ENCODE peak calls at places on chromosome 7, in ten cellular contexts. E is sigmoid colon, N is stomach, F is A549, V is suprapubic skin, S is HepG2, P is transverse colon, O is tibial nerve, L is esophagus muscularis mucosa, I is K562. J is an unnamed sample.

GRCh38 chr7:69403169-69403568 is 195.1 kb upstream of the AUTS2 start:
- DNase-seq in L (no peak), O (no peak), I (no peak), P (no peak), N (no peak), S (no peak), E (no peak), V (peak), F (no peak), J (no peak)

GRCh38 chr7:30994206-30995100 is 30.7 kb downstream of the GHRHR start:
- DNase-seq in N (no peak), F (no peak), O (no peak), I (no peak), P (no peak), L (no peak), E (no peak), V (no peak), S (no peak), J (no peak)

GRCh38 chr7:123480107-123480506 is 54.3 kb downstream of the IQUB start:
- DNase-seq in P (no peak), O (no peak), E (no peak), F (no peak), S (no peak), I (no peak), N (no peak), L (no peak), V (no peak), J (no peak)

GRCh38 chr7:2279873-2280272 is 34.4 kb downstream of the SNX8 start:
- DNase-seq in F (no peak), I (no peak), P (no peak), S (no peak), E (no peak), L (no peak), O (no peak), N (no peak), V (no peak), J (no peak)

GRCh38 chr7:39952791-39953190 is 2.7 kb downstream of the CDK13 start:
- DNase-seq in O (no peak), N (no peak), I (no peak), L (no peak), F (no peak), E (no peak), V (no peak), P (no peak), S (no peak), J (no peak)

GRCh38 chr7:36944843-36945242 is 220.5 kb upstream of the AOAH start:
- DNase-seq in P (no peak), O (no peak), N (no peak), S (no peak), V (no peak), L (no peak), F (no peak), E (no peak), I (no peak), J (no peak)

GRCh38 chr7:157136372-157136771 is 2.4 kb upstream of the UBE3C start:
- DNase-seq in S (peak), P (no peak), F (peak), E (no peak), O (no peak), N (no peak), L (no peak), I (no peak), V (no peak), J (no peak)

GRCh38 chr7:142348100-142348499 is 90.2 kb upstream of the PRSS58 start:
- DNase-seq in V (no peak), P (no peak), I (no peak), F (no peak), O (no peak), S (no peak), E (no peak), L (peak), N (no peak), J (no peak)

GRCh38 chr7:2037805-2038635 is 194.7 kb downstream of the MAD1L1 start:
- DNase-seq in E (peak), V (peak), F (no peak), I (no peak), O (no peak), S (no peak), N (peak), P (no peak), L (no peak), J (peak)

GRCh38 chr7:147915781-147916180 is 674.8 kb upstream of the C7orf33 start:
- DNase-seq in N (no peak), V (no peak), S (no peak), O (no peak), E (no peak), P (no peak), L (no peak), I (no peak), F (no peak), J (no peak)

GRCh38 chr7:36985866-36986402 is 261.6 kb upstream of the AOAH start:
- DNase-seq in O (no peak), I (no peak), N (no peak), E (no peak), V (no peak), P (no peak), F (no peak), S (no peak), L (no peak), J (no peak)

GRCh38 chr7:143477501-143478150 is at the start of gene TAS2R41:
- DNase-seq in E (no peak), P (peak), I (no peak), F (no peak), N (no peak), O (no peak), L (no peak), S (no peak), V (no peak), J (no peak)

GRCh38 chr7:122306320-122307227 is 2.0 kb upstream of the FEZF1 start:
- DNase-seq in S (no peak), P (no peak), F (no peak), L (no peak), O (no peak), N (no peak), E (no peak), I (no peak), V (no peak), J (no peak)

GRCh38 chr7:901388-902154 is 25.2 kb downstream of the GET4 start:
- DNase-seq in E (peak), L (peak), P (peak), V (no peak), I (peak), S (peak), N (peak), O (peak), F (peak), J (peak)

GRCh38 chr7:136386876-136387275 is 409.7 kb upstream of the MTPN start:
- DNase-seq in I (no peak), O (no peak), F (no peak), V (no peak), E (no peak), L (no peak), P (no peak), N (no peak), S (no peak), J (no peak)

GRCh38 chr7:100799037-100799896 is 28.1 kb downstream of the EPHB4 start:
- DNase-seq in L (peak), E (peak), O (peak), P (peak), F (peak), V (peak), N (peak), S (peak), I (peak), J (peak)

GRCh38 chr7:116805100-116805544 is 57.3 kb upstream of the CAPZA2 start:
- DNase-seq in E (no peak), I (no peak), N (no peak), O (no peak), L (no peak), S (peak), V (no peak), P (no peak), F (no peak), J (no peak)

GRCh38 chr7:15684834-15685233 is 1.6 kb downstream of the MEOX2 start:
- DNase-seq in S (no peak), N (no peak), V (no peak), L (no peak), F (no peak), E (no peak), I (no peak), P (no peak), O (no peak), J (no peak)

GRCh38 chr7:32256376-32256775 is 186.2 kb upstream of the PDE1C start:
- DNase-seq in I (no peak), N (no peak), L (no peak), V (no peak), P (no peak), F (no peak), E (no peak), O (no peak), S (no peak), J (no peak)

GRCh38 chr7:17921891-17922416 is 18.3 kb downstream of the SNX13 start:
- DNase-seq in V (no peak), L (no peak), N (no peak), I (no peak), S (no peak), F (no peak), O (no peak), E (no peak), P (no peak), J (no peak)

GRCh38 chr7:42831051-42831952 is 80.6 kb downstream of the C7orf25 start:
- DNase-seq in E (peak), S (peak), I (no peak), F (no peak), L (no peak), O (peak), P (peak), V (no peak), N (peak), J (peak)

GRCh38 chr7:11557627-11558026 is 274.4 kb downstream of the THSD7A start:
- DNase-seq in E (no peak), I (no peak), N (no peak), O (no peak), P (no peak), L (no peak), V (no peak), F (no peak), S (peak), J (no peak)

GRCh38 chr7:17239046-17239445 is 59.4 kb upstream of the AHR start:
- DNase-seq in I (no peak), N (no peak), S (no peak), O (no peak), P (no peak), L (no peak), E (no peak), F (no peak), V (no peak), J (no peak)

DNA sequence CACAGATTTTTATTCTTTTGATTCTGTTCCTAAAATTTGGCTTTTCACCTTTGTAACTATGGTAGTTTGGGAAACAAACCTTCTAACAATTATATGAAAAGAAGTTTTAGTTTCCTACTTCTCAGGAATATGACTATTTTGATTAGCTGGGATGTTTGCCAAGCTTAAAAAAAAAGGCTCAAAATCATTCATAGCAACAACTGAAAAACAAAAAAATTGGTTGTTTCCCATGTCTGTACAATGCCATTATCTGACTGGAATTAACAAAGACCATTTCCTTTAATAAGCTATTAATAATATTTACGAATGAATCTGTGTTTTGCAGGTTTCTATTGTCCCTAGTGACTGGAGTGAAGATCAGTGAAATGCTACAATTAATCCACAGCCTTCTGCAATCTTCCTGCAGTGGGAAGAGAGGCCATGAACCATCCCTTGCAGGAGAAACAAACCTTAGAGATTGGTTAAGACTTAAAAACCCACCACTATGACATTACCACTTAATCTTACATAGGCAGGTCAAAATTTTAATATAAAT is 4.2 kb downstream of the PURB start:
- DNase-seq in E (no peak), F (no peak), L (no peak), V (no peak), O (no peak), I (no peak), N (no peak), S (no peak), P (no peak), J (no peak)
- TF ChIP-seq EP300 in E (no peak), F (no peak), L (no peak), V (no peak), O (no peak), I (no peak), N (no peak), S (no peak), P (no peak), J (no peak)

GRCh38 chr7:78434281-78434680 is 635.7 kb downstream of the PHTF2 start:
- DNase-seq in V (no peak), S (no peak), O (no peak), F (no peak), I (no peak), E (no peak), L (no peak), N (no peak), P (no peak), J (no peak)
- TF ChIP-seq CTCF in V (no peak), S (peak), O (no peak), F (no peak), I (no peak), E (no peak), L (no peak), N (no peak), P (no peak), J (no peak)

GRCh38 chr7:25124485-25125136 is 449 bp downstream of the CYCS start:
- DNase-seq in S (no peak), F (no peak), L (no peak), V (peak), P (no peak), O (no peak), N (no peak), E (peak), I (peak), J (peak)

GRCh38 chr7:25125137-25125946 is at the start of gene CYCS:
- DNase-seq in S (peak), I (peak), P (peak), O (peak), F (peak), N (peak), V (peak), E (peak), L (peak), J (peak)

GRCh38 chr7:25121599-25121998 is 3.5 kb downstream of the CYCS start:
- DNase-seq in S (no peak), L (no peak), V (no peak), N (no peak), F (no peak), I (no peak), O (no peak), P (no peak), E (no peak), J (no peak)

GRCh38 chr7:25119102-25119501 is 6.0 kb downstream of the CYCS start:
- DNase-seq in V (no peak), E (no peak), F (no peak), O (no peak), N (no peak), L (no peak), S (no peak), I (no peak), P (no peak), J (no peak)

DNA sequence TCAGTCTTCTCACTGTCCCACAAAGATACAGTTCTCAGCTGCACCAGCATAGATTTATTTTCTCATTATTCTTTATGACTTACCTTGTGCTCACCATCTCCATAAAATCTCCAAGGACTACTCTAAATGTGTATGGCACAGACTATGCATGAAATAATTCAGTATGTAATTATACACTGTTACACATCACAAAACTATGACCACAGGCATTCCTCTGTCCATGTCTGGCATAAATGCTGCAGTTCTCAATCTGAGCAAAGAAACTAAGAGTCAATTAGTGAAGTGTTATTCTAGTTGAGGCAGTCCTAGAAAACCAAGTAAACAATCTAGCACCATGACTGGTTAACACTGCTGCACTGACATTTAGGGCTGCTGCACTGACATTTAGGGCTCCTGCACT is 2.7 kb downstream of the CYCS start:
- DNase-seq in I (no peak), L (no peak), O (no peak), P (no peak), F (no peak), V (no peak), N (no peak), S (no peak), E (no peak), J (no peak)
- TF ChIP-seq POLR2A in I (no peak), L (no peak), O (no peak), P (no peak), F (no peak), V (no peak), N (no peak), S (peak), E (no peak), J (no peak)

DNA sequence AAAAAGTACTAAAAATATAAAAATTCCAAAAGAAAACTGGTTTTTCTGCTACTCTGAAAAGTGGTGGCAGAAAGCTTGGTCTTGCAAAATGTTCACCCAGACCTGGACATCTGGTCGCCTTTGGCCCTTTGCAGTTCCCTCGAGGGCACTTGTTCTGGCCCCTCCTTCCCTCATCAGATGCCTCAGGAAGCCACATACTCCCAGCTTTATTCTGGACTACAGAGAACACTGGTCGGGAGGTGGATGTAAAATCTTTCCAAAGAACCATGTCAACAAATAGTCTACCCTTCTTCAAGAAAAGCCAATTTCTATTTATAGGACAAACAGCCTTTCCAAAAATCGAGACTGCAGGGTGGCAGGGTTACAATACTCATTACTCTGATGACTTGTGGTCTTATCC is 726.1 kb downstream of the TNS3 start:
- DNase-seq in I (no peak), V (no peak), P (no peak), O (peak), N (no peak), E (no peak), F (no peak), L (no peak), S (no peak), J (no peak)
- TF ChIP-seq EP300 in I (no peak), V (no peak), P (no peak), O (no peak), N (no peak), E (no peak), F (no peak), L (no peak), S (no peak), J (no peak)

GRCh38 chr7:98755138-98755898 is 114.5 kb downstream of the TMEM130 start:
- DNase-seq in V (no peak), I (no peak), E (no peak), P (no peak), F (no peak), L (no peak), O (no peak), N (no peak), S (no peak), J (no peak)
- TF ChIP-seq CTCF in V (no peak), I (peak), E (no peak), P (no peak), F (peak), L (no peak), O (no peak), N (no peak), S (peak), J (no peak)

GRCh38 chr7:139118234-139118802 is 8.8 kb upstream of the ZC3HAV1 start:
- DNase-seq in S (peak), E (no peak), L (no peak), P (no peak), I (peak), F (peak), O (no peak), N (no peak), V (no peak), J (no peak)

GRCh38 chr7:139119486-139119849 is 9.9 kb upstream of the ZC3HAV1 start:
- DNase-seq in O (no peak), V (no peak), S (no peak), N (no peak), I (no peak), L (no peak), P (no peak), E (no peak), F (no peak), J (no peak)

GRCh38 chr7:139116999-139117398 is 7.5 kb upstream of the ZC3HAV1 start:
- DNase-seq in V (no peak), P (no peak), O (no peak), N (no peak), L (no peak), I (no peak), S (peak), F (no peak), E (no peak), J (no peak)

GRCh38 chr7:139117599-139118233 is 8.2 kb upstream of the ZC3HAV1 start:
- DNase-seq in V (no peak), I (no peak), E (no peak), L (no peak), N (no peak), S (no peak), P (no peak), F (no peak), O (no peak), J (no peak)

GRCh38 chr7:139118803-139119485 is 9.4 kb upstream of the ZC3HAV1 start:
- DNase-seq in I (peak), F (no peak), P (peak), V (no peak), L (no peak), E (no peak), O (no peak), N (no peak), S (no peak), J (no peak)
- TF ChIP-seq POLR2A in I (no peak), F (no peak), P (no peak), V (no peak), L (no peak), E (no peak), O (no peak), N (no peak), S (no peak), J (no peak)